ENCODE peak calls at places on chromosomes 2 and 18, in ten cellular contexts. G is PC-3, B is left ventricle myocardium inferior, Z is tibial artery, U is HCT116, I is RWPE1, T is A673, O is fibroblast of lung, N is H9, M is brain microvascular endothelial cell. C is an unnamed sample.

GRCh38 chr2:32289165-32290054 is 11.7 kb downstream of the YIPF4 start:
- DNase-seq in G (peak), N (no peak), I (peak), U (peak), O (peak), Z (no peak), T (peak), M (no peak), B (no peak), C (peak)

GRCh38 chr18:23650963-23651927 is 11.5 kb downstream of the ANKRD29 start:
- DNase-seq in M (peak), N (no peak), B (no peak), O (peak), Z (no peak), I (peak), G (peak), U (no peak), T (peak), C (peak)

GRCh38 chr2:241777167-241777685 is 604 bp downstream of the GAL3ST2 start:
- DNase-seq in I (no peak), G (no peak), O (no peak), U (no peak), N (no peak), B (no peak), M (no peak), T (no peak), Z (no peak), C (no peak)

GRCh38 chr18:41155025-41155424 is 800.0 kb upstream of the PIK3C3 start:
- DNase-seq in N (no peak), U (no peak), Z (no peak), G (no peak), T (no peak), I (no peak), B (no peak), O (no peak), M (no peak), C (no peak)

GRCh38 chr2:59850554-59850953 is 702.9 kb downstream of the BCL11A start:
- DNase-seq in Z (no peak), G (no peak), U (no peak), N (no peak), I (no peak), M (no peak), B (no peak), T (no peak), O (no peak), C (no peak)

GRCh38 chr2:209578394-209579006 is 154.7 kb downstream of the MAP2 start:
- DNase-seq in B (no peak), U (no peak), I (no peak), T (no peak), O (no peak), Z (no peak), M (no peak), G (no peak), N (no peak), C (no peak)

GRCh38 chr2:128406629-128407252 is 88.1 kb upstream of the HS6ST1 start:
- DNase-seq in Z (peak), T (peak), B (no peak), M (no peak), U (no peak), G (no peak), I (no peak), N (no peak), O (no peak), C (no peak)

GRCh38 chr2:226396541-226396940 is 403.1 kb downstream of the IRS1 start:
- DNase-seq in I (no peak), Z (no peak), N (no peak), G (no peak), T (no peak), O (no peak), U (no peak), B (no peak), M (no peak), C (no peak)

GRCh38 chr2:117888897-117889296 is 74.4 kb downstream of the DDX18 start:
- DNase-seq in B (no peak), T (no peak), Z (no peak), M (no peak), I (no peak), U (no peak), N (no peak), O (no peak), G (no peak), C (no peak)

GRCh38 chr2:240161087-240161750 is 20.8 kb upstream of the OTOS start:
- DNase-seq in U (no peak), T (no peak), I (no peak), Z (no peak), B (no peak), G (no peak), N (no peak), M (no peak), O (no peak), C (no peak)

GRCh38 chr18:25661836-25662235 is 309.9 kb upstream of the ZNF521 start:
- DNase-seq in U (no peak), M (no peak), O (no peak), B (no peak), T (no peak), Z (no peak), I (no peak), G (no peak), N (no peak), C (no peak)

GRCh38 chr2:200254788-200255187 is 51.7 kb upstream of the SPATS2L start:
- DNase-seq in B (no peak), U (no peak), O (no peak), M (no peak), T (no peak), N (no peak), Z (no peak), G (no peak), I (no peak), C (no peak)

GRCh38 chr18:79922971-79923411 is 28.5 kb downstream of the SLC66A2 start:
- DNase-seq in O (no peak), M (no peak), I (no peak), Z (peak), G (no peak), T (no peak), U (no peak), N (peak), B (no peak), C (no peak)

GRCh38 chr2:206502729-206503128 is 59.4 kb downstream of the ADAM23 start:
- DNase-seq in M (no peak), I (no peak), T (no peak), G (no peak), U (no peak), B (no peak), N (no peak), O (no peak), Z (no peak), C (no peak)

GRCh38 chr2:199739413-199740110 is 111.4 kb downstream of the FTCDNL1 start:
- DNase-seq in Z (peak), O (peak), T (peak), B (peak), I (peak), N (peak), G (peak), U (peak), M (peak), C (peak)

GRCh38 chr2:120177011-120177621 is 46.1 kb downstream of the TMEM185B start:
- DNase-seq in B (peak), T (no peak), M (no peak), Z (no peak), G (no peak), I (peak), O (no peak), U (no peak), N (peak), C (no peak)

GRCh38 chr2:66443183-66443976 is 8.5 kb downstream of the MEIS1 start:
- DNase-seq in N (no peak), O (no peak), B (no peak), U (no peak), G (no peak), M (no peak), T (no peak), Z (no peak), I (no peak), C (no peak)

GRCh38 chr2:212713681-212714080 is 175.1 kb upstream of the ERBB4 start:
- DNase-seq in N (no peak), O (no peak), I (no peak), Z (no peak), M (no peak), G (peak), U (no peak), B (no peak), T (no peak), C (no peak)

GRCh38 chr18:67621025-67621713 is 104.6 kb upstream of the DSEL start:
- DNase-seq in T (no peak), N (no peak), Z (no peak), O (no peak), M (no peak), I (no peak), B (no peak), G (no peak), U (no peak), C (peak)

GRCh38 chr2:215905691-215906090 is 107.7 kb downstream of the MREG start:
- DNase-seq in G (no peak), M (no peak), B (no peak), U (no peak), T (no peak), O (no peak), I (no peak), Z (no peak), N (no peak), C (no peak)

GRCh38 chr2:170409164-170409535 is 231.2 kb downstream of the MYO3B start:
- DNase-seq in U (peak), O (peak), I (peak), N (peak), G (peak), Z (peak), B (peak), T (peak), M (peak), C (peak)

GRCh38 chr2:28226558-28226957 is 166.1 kb upstream of the FOSL2 start:
- DNase-seq in G (no peak), I (no peak), O (no peak), T (no peak), M (no peak), B (no peak), Z (no peak), U (no peak), N (no peak), C (no peak)

GRCh38 chr2:28227498-28227897 is 165.2 kb upstream of the FOSL2 start:
- DNase-seq in M (no peak), O (no peak), I (no peak), B (no peak), Z (no peak), G (no peak), U (no peak), N (no peak), T (no peak), C (no peak)

GRCh38 chr2:28231110-28231621 is 161.5 kb upstream of the FOSL2 start:
- DNase-seq in N (no peak), T (peak), Z (no peak), M (no peak), O (peak), I (no peak), B (peak), U (no peak), G (no peak), C (no peak)

GRCh38 chr2:28225472-28225915 is 167.2 kb upstream of the FOSL2 start:
- DNase-seq in T (no peak), M (no peak), Z (no peak), I (no peak), B (no peak), G (no peak), U (no peak), O (peak), N (no peak), C (no peak)

DNA sequence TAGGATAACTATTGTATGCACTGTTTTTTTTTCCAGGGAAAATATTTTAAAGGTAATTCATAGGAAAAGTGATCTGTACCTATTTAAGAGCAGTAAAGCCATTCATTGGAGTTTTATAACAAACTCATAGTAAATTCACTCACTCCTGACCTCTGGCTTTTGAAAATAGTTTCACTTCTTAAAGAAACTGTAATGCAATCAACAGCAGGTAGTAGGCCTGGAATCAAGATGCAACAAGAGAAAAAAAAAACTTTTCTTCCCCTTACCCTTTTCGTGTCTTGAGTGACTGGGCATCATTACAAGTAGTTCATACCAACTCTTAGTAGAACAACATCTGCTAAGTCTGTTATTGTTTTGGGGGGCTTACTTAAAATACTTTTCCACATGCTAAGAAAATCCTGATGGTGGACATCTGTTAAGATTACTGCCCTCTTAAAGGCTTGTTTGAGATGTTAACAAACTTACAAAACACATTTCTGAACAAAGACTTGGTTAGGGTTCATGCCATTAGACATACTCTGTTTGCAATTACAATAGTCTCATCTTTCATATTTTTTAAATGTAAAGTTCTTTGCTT is 164.2 kb upstream of the FOSL2 start:
- DNase-seq in Z (no peak), B (no peak), U (no peak), N (no peak), I (no peak), T (no peak), G (peak), M (no peak), O (no peak), C (no peak)
- TF ChIP-seq CTCF in Z (peak), B (peak), U (no peak), N (peak), I (no peak), T (no peak), G (peak), M (no peak), O (peak), C (no peak)

GRCh38 chr2:88691339-88692183 is at the start of gene RPIA:
- DNase-seq in I (peak), N (peak), T (peak), O (peak), M (peak), U (peak), G (peak), Z (peak), B (peak), C (peak)

GRCh38 chr2:88694015-88694414 is 2.5 kb downstream of the RPIA start:
- DNase-seq in U (no peak), N (no peak), M (no peak), Z (no peak), B (no peak), O (no peak), T (no peak), G (no peak), I (no peak), C (no peak)

GRCh38 chr2:88692187-88692586 is 714 bp downstream of the RPIA start:
- DNase-seq in M (no peak), T (peak), I (peak), O (peak), U (no peak), B (no peak), N (peak), G (peak), Z (no peak), C (peak)

GRCh38 chr2:88687384-88687783 is 4.1 kb upstream of the RPIA start:
- DNase-seq in Z (no peak), G (no peak), I (no peak), T (no peak), N (no peak), M (no peak), U (no peak), O (no peak), B (no peak), C (no peak)

GRCh38 chr2:88690591-88691338 is 708 bp upstream of the RPIA start:
- DNase-seq in O (no peak), N (peak), I (peak), U (peak), Z (no peak), T (peak), G (peak), M (no peak), B (peak), C (peak)
- TF ChIP-seq CTCF in O (no peak), N (peak), I (no peak), U (no peak), Z (no peak), T (no peak), G (no peak), M (peak), B (no peak), C (no peak)

DNA sequence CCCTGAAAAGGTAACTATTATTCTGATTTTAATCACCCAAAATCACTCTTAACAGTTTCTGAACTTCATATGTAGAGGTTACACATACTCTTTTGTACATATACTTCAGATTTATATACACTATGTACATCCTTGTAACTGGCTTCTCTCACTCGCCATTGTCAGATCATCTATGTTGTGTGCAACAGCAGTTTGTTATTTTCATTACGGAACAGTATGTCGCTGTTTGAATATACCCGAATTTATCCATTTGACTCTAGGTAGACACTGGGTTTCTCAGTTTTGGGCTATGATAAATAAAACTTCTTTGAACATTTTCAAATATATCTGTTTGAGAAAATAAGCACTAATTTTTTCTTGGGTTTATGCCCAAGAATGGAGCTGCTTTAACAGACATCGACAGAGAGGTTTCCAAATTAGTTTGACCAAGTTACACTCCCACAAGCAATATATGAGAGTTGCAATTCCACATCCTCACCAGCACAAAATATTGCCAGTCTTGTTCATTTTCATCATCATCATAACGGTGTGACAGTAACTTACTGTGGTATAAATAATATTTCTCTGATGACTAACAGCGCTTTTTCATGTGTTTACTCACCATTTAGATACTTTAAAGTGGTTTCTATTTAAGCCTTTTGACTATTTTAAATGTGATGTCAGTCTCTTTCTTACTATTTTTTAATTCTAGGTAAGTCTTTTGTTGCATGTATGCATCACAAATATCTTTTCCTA is 80.9 kb downstream of the SMC6 start:
- DNase-seq in G (peak), Z (no peak), U (no peak), N (no peak), B (no peak), I (peak), T (no peak), M (peak), O (peak), C (no peak)
- TF ChIP-seq CTCF in G (peak), Z (no peak), U (no peak), N (no peak), B (no peak), I (no peak), T (no peak), M (peak), O (peak), C (no peak)

DNA sequence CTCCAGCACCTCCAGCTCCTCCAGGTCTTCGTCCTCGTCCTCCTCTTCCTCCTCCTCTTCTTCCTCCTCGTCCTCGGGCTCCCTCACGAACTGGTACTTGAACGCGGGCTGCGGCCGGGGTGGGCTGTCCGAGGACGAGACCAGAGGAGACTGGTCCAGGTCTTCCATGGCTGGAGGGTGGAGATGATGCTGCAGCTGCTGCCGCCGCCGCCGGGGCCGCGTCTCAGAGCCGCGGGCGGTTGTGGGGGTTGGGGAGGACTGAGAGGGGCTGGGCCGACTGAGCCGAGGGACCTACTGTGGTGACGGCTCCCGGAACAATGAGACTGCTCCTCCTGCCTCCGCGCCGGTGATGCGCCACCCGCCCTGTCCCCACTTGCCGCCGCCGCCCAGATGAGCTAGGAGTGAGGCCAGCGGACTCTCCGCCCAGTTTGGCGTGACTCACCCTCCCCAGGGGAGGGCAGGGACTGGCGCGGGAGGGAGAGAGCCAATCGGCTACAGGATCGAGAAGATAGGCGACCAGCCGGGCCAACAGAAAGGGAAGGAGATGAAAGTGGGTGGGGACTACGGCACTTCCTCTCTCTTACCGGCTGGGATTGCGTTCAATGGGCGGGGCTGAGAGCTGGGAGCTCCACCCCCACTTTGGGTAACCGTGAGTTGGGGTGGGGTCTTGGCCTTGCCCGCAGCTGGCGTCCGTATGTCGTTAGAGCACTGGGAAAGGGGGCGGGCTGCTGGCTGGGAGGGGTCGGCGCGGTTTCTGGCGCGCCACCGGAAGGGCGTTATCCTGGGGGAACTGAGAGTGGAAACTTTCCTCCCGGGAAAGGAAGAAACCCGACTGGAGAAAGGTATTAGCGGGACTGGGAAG is at the start of gene RTN4:
- DNase-seq in T (peak), M (peak), N (peak), Z (peak), I (peak), G (peak), O (peak), U (peak), B (peak), C (peak)
- TF ChIP-seq CTCF in T (no peak), M (peak), N (no peak), Z (no peak), I (no peak), G (no peak), O (peak), U (no peak), B (no peak), C (no peak)

DNA sequence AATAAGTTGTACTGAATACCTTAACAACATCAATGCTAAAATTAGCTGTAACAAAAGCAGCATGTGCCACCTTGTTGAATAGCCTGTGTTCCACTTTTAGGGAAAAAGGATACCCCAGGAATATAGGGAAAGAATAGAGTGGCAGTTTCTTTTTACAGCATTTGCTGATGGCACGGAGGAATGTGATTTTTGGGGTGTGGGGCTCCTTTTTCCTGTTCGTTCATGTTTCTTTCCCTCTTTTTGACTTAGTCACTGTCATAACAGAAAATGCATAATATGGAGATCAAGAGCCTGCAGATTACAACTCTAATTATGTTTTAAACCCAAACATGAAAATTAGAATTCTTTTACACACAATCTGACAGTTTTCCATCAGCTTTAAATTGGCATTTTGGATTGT is 60.4 kb downstream of the MAP3K20 start:
- DNase-seq in U (no peak), I (peak), T (no peak), Z (no peak), N (no peak), O (no peak), M (no peak), B (no peak), G (no peak), C (no peak)
- TF ChIP-seq CTCF in U (no peak), I (no peak), T (no peak), Z (no peak), N (no peak), O (no peak), M (no peak), B (no peak), G (no peak), C (no peak)

C was measured in Calu3.